ENCODE peak calls at places on chromosomes 5 and 9, in four cellular contexts. H, G, M and U are unnamed samples.

GRCh38 chr5:172816887-172817418 is 17.1 kb upstream of the ERGIC1 start:
- DNase-seq in H (peak), G (peak), M (no peak), U (peak)

GRCh38 chr5:68953885-68954617 is 139.8 kb upstream of the SLC30A5 start:
- DNase-seq in H (no peak), G (no peak), M (no peak), U (no peak)

GRCh38 chr9:4922101-4922500 is 63.0 kb upstream of the JAK2 start:
- DNase-seq in H (no peak), G (no peak), M (no peak), U (no peak)

GRCh38 chr5:37248387-37248969 is 698 bp downstream of the CPLANE1 start:
- DNase-seq in H (no peak), G (peak), M (no peak), U (no peak)

GRCh38 chr5:180790524-180790923 is 12.1 kb downstream of the MGAT1 start:
- DNase-seq in H (no peak), G (no peak), M (no peak), U (no peak)

GRCh38 chr5:67315802-67316103 is 119.2 kb upstream of the CD180 start:
- DNase-seq in H (no peak), G (no peak), M (no peak), U (no peak)

GRCh38 chr5:501040-501832 is 23.0 kb downstream of the SLC9A3 start:
- DNase-seq in H (no peak), G (no peak), M (no peak), U (no peak)

GRCh38 chr9:136856078-136856474 is 3.9 kb downstream of the MAMDC4 start:
- DNase-seq in H (no peak), G (no peak), M (no peak), U (no peak)

GRCh38 chr9:4850611-4851010 is 57.9 kb downstream of the RCL1 start:
- DNase-seq in H (no peak), G (no peak), M (no peak), U (no peak)

GRCh38 chr5:88667187-88668141 is 215.5 kb downstream of the MEF2C start:
- DNase-seq in H (no peak), G (no peak), M (no peak), U (no peak)

GRCh38 chr5:647311-647710 is 35.2 kb downstream of the CEP72 start:
- DNase-seq in H (no peak), G (no peak), M (no peak), U (no peak)

GRCh38 chr5:67301285-67301904 is 104.8 kb upstream of the CD180 start:
- DNase-seq in H (peak), G (peak), M (no peak), U (peak)

GRCh38 chr5:95035891-95036675 is 248.8 kb downstream of the MCTP1 start:
- DNase-seq in H (no peak), G (no peak), M (no peak), U (no peak)

GRCh38 chr9:127898433-127899199 is 787 bp downstream of the ST6GALNAC6 start:
- DNase-seq in H (peak), G (peak), M (no peak), U (peak)

GRCh38 chr5:138824924-138825863 is 49.9 kb downstream of the LRRTM2 start:
- DNase-seq in H (peak), G (no peak), M (no peak), U (no peak)

GRCh38 chr9:127867356-127868277 is 9.9 kb downstream of the AK1 start:
- DNase-seq in H (no peak), G (no peak), M (no peak), U (no peak)